ENCODE peak calls at places on chromosomes 6 and 20, in nine cellular contexts. R is GM13977; E is naive thymus-derived CD4-positive, alpha-beta T cell; O is stimulated activated CD4-positive, alpha-beta T cell treated with anti-CD3 and anti-CD28 coated beads, Interleukin-1b, Interleukin-23, amount 100 ng/mL, for 48 hours; J is stomach; W is EL; V is skeletal muscle cell; G is WTC11; D is GM20000. C is an unnamed sample.

GRCh38 chr6:37239950-37240713 is 17.4 kb upstream of the TBC1D22B start:
- DNase-seq in R (peak; percentile 60), E (peak; percentile 22), O (peak; percentile 88), J (peak; percentile 87), W (peak; percentile 98), V (peak; percentile 99), G (no peak), D (peak; percentile 68), C (no peak)

GRCh38 chr6:15246217-15247211 is 645 bp downstream of the JARID2 start:
- DNase-seq in R (peak; percentile 46), E (no peak), O (peak; percentile 28), J (no peak), W (peak; percentile 26), V (no peak), G (no peak), D (no peak), C (peak; percentile 43)

GRCh38 chr6:44268095-44268628 is 2.1 kb upstream of the TMEM151B start:
- DNase-seq in R (peak; percentile 74), E (no peak), O (peak; percentile 60), J (peak; percentile 69), W (no peak), V (no peak), G (peak; percentile 86), D (peak; percentile 80), C (peak; percentile 87)

GRCh38 chr6:52937908-52938307 is 28.4 kb upstream of the GSTA3 start:
- DNase-seq in R (no peak), E (no peak), O (no peak), J (no peak), W (peak; percentile 67), V (no peak), G (no peak), D (no peak), C (no peak)

GRCh38 chr6:149443411-149444181 is 41.2 kb downstream of the ZC3H12D start:
- DNase-seq in R (no peak), E (no peak), O (peak; percentile 42), J (no peak), W (peak; percentile 56), V (no peak), G (no peak), D (no peak), C (no peak)

GRCh38 chr20:49914310-49915117 is 815 bp downstream of the SPATA2 start:
- DNase-seq in R (no peak), E (no peak), O (no peak), J (no peak), W (peak; percentile 40), V (no peak), G (no peak), D (no peak), C (peak; percentile 65)

GRCh38 chr20:53517146-53517545 is 76.5 kb downstream of the ZNF217 start:
- DNase-seq in R (no peak), E (no peak), O (no peak), J (no peak), W (no peak), V (no peak), G (no peak), D (no peak), C (no peak)

GRCh38 chr20:48034754-48035153 is 249.5 kb upstream of the SULF2 start:
- DNase-seq in R (no peak), E (no peak), O (no peak), J (no peak), W (no peak), V (no peak), G (no peak), D (no peak), C (no peak)

GRCh38 chr20:46243707-46244628 is 64.3 kb downstream of the CDH22 start:
- DNase-seq in R (no peak), E (no peak), O (no peak), J (no peak), W (peak; percentile 32), V (no peak), G (no peak), D (no peak), C (no peak)

C was measured in neural progenitor cell.